ENCODE peak calls at places on chromosome 11, in ten cellular contexts. X, P, U, F, G, O, A, Y, Q and S are unnamed samples.

GRCh38 chr11:77199346-77199745 is 71.3 kb downstream of the MYO7A start:
- DNase-seq in X (no peak), P (no peak), U (no peak), F (no peak), G (no peak), O (no peak), A (no peak), Y (no peak), Q (no peak), S (no peak)

GRCh38 chr11:60125962-60126585 is 37.6 kb downstream of the MS4A2 start:
- DNase-seq in X (no peak), P (no peak), U (no peak), F (no peak), G (no peak), O (no peak), A (no peak), Y (no peak), Q (no peak), S (no peak)

GRCh38 chr11:76203131-76203925 is 3.0 kb downstream of the WNT11 start:
- DNase-seq in X (no peak), P (no peak), U (no peak), F (no peak), G (no peak), O (no peak), A (no peak), Y (no peak), Q (no peak), S (no peak)

GRCh38 chr11:112087212-112087611 is 539 bp downstream of the SDHD start:
- DNase-seq in X (no peak), P (no peak), U (no peak), F (no peak), G (no peak), O (no peak), A (no peak), Y (peak), Q (no peak), S (no peak)

GRCh38 chr11:131413217-131413616 is 42.8 kb downstream of the NTM start:
- DNase-seq in X (no peak), P (no peak), U (no peak), F (no peak), G (no peak), O (no peak), A (no peak), Y (no peak), Q (no peak), S (no peak)

GRCh38 chr11:134015541-134015940 is 53.3 kb upstream of the JAM3 start:
- DNase-seq in X (no peak), P (no peak), U (no peak), F (no peak), G (no peak), O (no peak), A (no peak), Y (no peak), Q (no peak), S (no peak)

GRCh38 chr11:82507288-82507687 is 226.4 kb downstream of the FAM181B start:
- DNase-seq in X (no peak), P (no peak), U (no peak), F (no peak), G (no peak), O (no peak), A (no peak), Y (no peak), Q (no peak), S (no peak)

GRCh38 chr11:64500176-64501013 is 90.6 kb upstream of the SLC22A12 start:
- DNase-seq in X (no peak), P (no peak), U (no peak), F (no peak), G (no peak), O (no peak), A (no peak), Y (no peak), Q (no peak), S (no peak)

GRCh38 chr11:116640641-116641402 is 132.0 kb downstream of the BUD13 start:
- DNase-seq in X (no peak), P (no peak), U (no peak), F (no peak), G (no peak), O (no peak), A (no peak), Y (no peak), Q (no peak), S (no peak)

GRCh38 chr11:87128372-87128771 is 90.6 kb downstream of the TMEM135 start:
- DNase-seq in X (no peak), P (no peak), U (no peak), F (no peak), G (no peak), O (no peak), A (no peak), Y (no peak), Q (no peak), S (no peak)

GRCh38 chr11:75439495-75440120 is 6.6 kb upstream of the KLHL35 start:
- DNase-seq in X (no peak), P (no peak), U (no peak), F (no peak), G (no peak), O (no peak), A (no peak), Y (no peak), Q (no peak), S (no peak)

GRCh38 chr11:62012451-62013265 is 45.2 kb upstream of the FTH1 start:
- DNase-seq in X (no peak), P (no peak), U (no peak), F (no peak), G (peak), O (no peak), A (peak), Y (no peak), Q (no peak), S (no peak)

GRCh38 chr11:92789761-92790160 is 179.7 kb upstream of the MTNR1B start:
- DNase-seq in X (no peak), P (no peak), U (no peak), F (no peak), G (no peak), O (no peak), A (no peak), Y (no peak), Q (no peak), S (no peak)

GRCh38 chr11:106827687-106828086 is 190.6 kb downstream of the GUCY1A2 start:
- DNase-seq in X (no peak), P (no peak), U (no peak), F (no peak), G (no peak), O (no peak), A (no peak), Y (no peak), Q (no peak), S (no peak)

GRCh38 chr11:9180784-9181183 is 84.4 kb downstream of the DENND5A start:
- DNase-seq in X (no peak), P (peak), U (no peak), F (no peak), G (no peak), O (no peak), A (peak), Y (peak), Q (no peak), S (no peak)

GRCh38 chr11:100876826-100877545 is 189.9 kb downstream of the ARHGAP42 start:
- DNase-seq in X (no peak), P (peak), U (no peak), F (no peak), G (peak), O (no peak), A (peak), Y (peak), Q (peak), S (peak)

GRCh38 chr11:17703951-17704350 is 15.4 kb upstream of the MYOD1 start:
- DNase-seq in X (no peak), P (no peak), U (peak), F (no peak), G (no peak), O (no peak), A (peak), Y (peak), Q (no peak), S (no peak)

GRCh38 chr11:30062103-30062502 is 45.3 kb upstream of the KCNA4 start:
- DNase-seq in X (no peak), P (no peak), U (no peak), F (no peak), G (no peak), O (no peak), A (no peak), Y (no peak), Q (no peak), S (no peak)

GRCh38 chr11:94281321-94281720 is 23.1 kb upstream of the IZUMO1R start:
- DNase-seq in X (no peak), P (no peak), U (no peak), F (no peak), G (no peak), O (no peak), A (no peak), Y (no peak), Q (no peak), S (no peak)